ENCODE peak calls at places on chromosomes 12 and 14, in nine cellular contexts. N is memory B cell; J is ureter; E is activated T-cell treated with anti-CD3 and anti-CD28 coated beads, Interleukin-2, amount 50 U/mL, for 1 hour; Y is Right ventricle myocardium inferior; O is stimulated activated CD8-positive, alpha-beta memory T cell treated with anti-CD3 and anti-CD28 coated beads, Interleukin-2, amount 100 ng/mL, for 48 hours; X is AG08395; D is progenitor cell of endocrine pancreas; A is glomerular endothelial cell. R is an unnamed sample.

GRCh38 chr12:91418691-91419090 is 236.1 kb upstream of the DCN start:
- DNase-seq in N (no peak), J (no peak), E (no peak), Y (no peak), O (no peak), X (no peak), D (no peak), A (no peak), R (no peak)

GRCh38 chr14:81018245-81018644 is 62.8 kb downstream of the TSHR start:
- DNase-seq in N (no peak), J (no peak), E (no peak), Y (no peak), O (no peak), X (no peak), D (no peak), A (no peak), R (no peak)

GRCh38 chr14:99758121-99758871 is 34.9 kb upstream of the EML1 start:
- DNase-seq in N (no peak), J (no peak), E (no peak), Y (no peak), O (no peak), X (peak; percentile 91), D (no peak), A (no peak), R (no peak)

GRCh38 chr12:104746689-104747088 is 211.4 kb downstream of the SLC41A2 start:
- DNase-seq in N (no peak), J (no peak), E (no peak), Y (no peak), O (no peak), X (no peak), D (no peak), A (no peak), R (no peak)

GRCh38 chr12:68530965-68531364 is 79.7 kb upstream of the RAP1B start:
- DNase-seq in N (no peak), J (no peak), E (no peak), Y (no peak), O (no peak), X (peak; percentile 58), D (no peak), A (peak; percentile 12), R (no peak)

GRCh38 chr14:98292191-98292590 is 979.8 kb downstream of the BCL11B start:
- DNase-seq in N (no peak), J (no peak), E (no peak), Y (no peak), O (no peak), X (no peak), D (no peak), A (no peak), R (no peak)

GRCh38 chr12:1619599-1619998 is 9.4 kb upstream of the WNT5B start:
- DNase-seq in N (no peak), J (no peak), E (no peak), Y (peak; percentile 84), O (no peak), X (no peak), D (no peak), A (no peak), R (no peak)

GRCh38 chr12:57235728-57236131 is 6.2 kb downstream of the SHMT2 start:
- DNase-seq in N (no peak), J (no peak), E (no peak), Y (no peak), O (no peak), X (no peak), D (no peak), A (no peak), R (no peak)

GRCh38 chr12:32139064-32139421 is 32.4 kb downstream of the BICD1 start:
- DNase-seq in N (peak; percentile 37), J (no peak), E (no peak), Y (no peak), O (no peak), X (peak; percentile 25), D (no peak), A (no peak), R (no peak)

GRCh38 chr14:23640524-23641141 is 4.5 kb downstream of the DHRS2 start:
- DNase-seq in N (no peak), J (no peak), E (no peak), Y (no peak), O (no peak), X (peak; percentile 63), D (no peak), A (no peak), R (no peak)

GRCh38 chr12:27123642-27124041 is 41.3 kb upstream of the C12orf71 start:
- DNase-seq in N (no peak), J (no peak), E (no peak), Y (no peak), O (no peak), X (no peak), D (no peak), A (no peak), R (no peak)

GRCh38 chr12:129900306-129900705 is 3.5 kb downstream of the TMEM132D start:
- DNase-seq in N (no peak), J (no peak), E (no peak), Y (no peak), O (no peak), X (no peak), D (no peak), A (no peak), R (no peak)

GRCh38 chr14:103854822-103855733 is 7.7 kb upstream of the PPP1R13B start:
- DNase-seq in N (no peak), J (peak; percentile 84), E (no peak), Y (no peak), O (no peak), X (no peak), D (peak; percentile 52), A (no peak), R (peak; percentile 79)

GRCh38 chr12:45243963-45244362 is 28.1 kb downstream of the ANO6 start:
- DNase-seq in N (no peak), J (no peak), E (no peak), Y (no peak), O (no peak), X (no peak), D (no peak), A (no peak), R (no peak)

GRCh38 chr14:102078840-102079699 is 7.8 kb downstream of the HSP90AA1 start:
- DNase-seq in N (no peak), J (no peak), E (no peak), Y (no peak), O (no peak), X (no peak), D (no peak), A (no peak), R (no peak)

GRCh38 chr12:64258576-64258975 is 36.5 kb upstream of the KICS2 start:
- DNase-seq in N (no peak), J (no peak), E (no peak), Y (no peak), O (no peak), X (no peak), D (no peak), A (no peak), R (no peak)

GRCh38 chr14:39266589-39266870 is 32.8 kb downstream of the MIA2 start:
- DNase-seq in N (no peak), J (no peak), E (no peak), Y (peak; percentile 77), O (peak; percentile 20), X (no peak), D (peak; percentile 49), A (no peak), R (peak; percentile 90)

GRCh38 chr12:94141892-94142291 is 6.5 kb upstream of the PLXNC1 start:
- DNase-seq in N (no peak), J (no peak), E (no peak), Y (no peak), O (no peak), X (no peak), D (no peak), A (no peak), R (no peak)

GRCh38 chr14:80636071-80636470 is 305.5 kb downstream of the CEP128 start:
- DNase-seq in N (no peak), J (no peak), E (no peak), Y (no peak), O (no peak), X (no peak), D (no peak), A (no peak), R (no peak)

GRCh38 chr14:103889313-103890051 is 38.8 kb upstream of the TDRD9 start:
- DNase-seq in N (no peak), J (peak; percentile 65), E (no peak), Y (peak; percentile 64), O (no peak), X (peak; percentile 50), D (no peak), A (no peak), R (peak; percentile 70)

GRCh38 chr12:2402180-2402579 is 349.4 kb downstream of the CACNA1C start:
- DNase-seq in N (no peak), J (no peak), E (no peak), Y (no peak), O (no peak), X (no peak), D (no peak), A (no peak), R (no peak)

GRCh38 chr12:1197264-1198018 is 206.4 kb downstream of the ERC1 start:
- DNase-seq in N (no peak), J (no peak), E (no peak), Y (no peak), O (no peak), X (peak; percentile 47), D (no peak), A (no peak), R (no peak)

GRCh38 chr14:69543341-69544249 is 31.1 kb downstream of the CCDC177 start:
- DNase-seq in N (no peak), J (peak; percentile 51), E (no peak), Y (peak; percentile 81), O (peak; percentile 13), X (peak; percentile 64), D (no peak), A (peak; percentile 29), R (peak; percentile 46)

GRCh38 chr14:79656086-79656485 is 555.2 kb downstream of the DIO2 start:
- DNase-seq in N (no peak), J (no peak), E (no peak), Y (no peak), O (no peak), X (no peak), D (no peak), A (no peak), R (no peak)

GRCh38 chr12:1927751-1928351 is 9.4 kb upstream of the CACNA2D4 start:
- DNase-seq in N (no peak), J (peak; percentile 41), E (peak; percentile 10), Y (no peak), O (no peak), X (peak; percentile 29), D (peak; percentile 9), A (no peak), R (peak; percentile 24)

R was measured in stomach.